ENCODE peak calls at places on chromosome 20, in six cellular contexts. Q is MM.1S, X is PC-3, V is HCT116, J is SK-N-SH, C is GM23248. N is an unnamed sample.

GRCh38 chr20:23132930-23133559 is 46.9 kb upstream of the CD93 start:
- DNase-seq in Q (no peak), X (no peak), V (no peak), J (no peak), C (no peak), N (no peak)

GRCh38 chr20:8267009-8267408 is 134.9 kb downstream of the PLCB1 start:
- DNase-seq in Q (no peak), X (no peak), V (no peak), J (no peak), C (no peak), N (no peak)

GRCh38 chr20:13286600-13286999 is 65.5 kb downstream of the ISM1 start:
- DNase-seq in Q (no peak), X (peak), V (no peak), J (no peak), C (no peak), N (no peak)

GRCh38 chr20:2752631-2753455 is 47.6 kb downstream of the CPXM1 start:
- DNase-seq in Q (peak), X (peak), V (peak), J (no peak), C (peak), N (peak)

GRCh38 chr20:3784226-3784853 is 2.2 kb downstream of the CENPB start:
- DNase-seq in Q (no peak), X (no peak), V (no peak), J (no peak), C (peak), N (no peak)

GRCh38 chr20:19936801-19937583 is 80.2 kb upstream of the NAA20 start:
- DNase-seq in Q (no peak), X (no peak), V (no peak), J (no peak), C (no peak), N (no peak)

GRCh38 chr20:1997483-1998192 is 3.8 kb upstream of the PDYN start:
- DNase-seq in Q (no peak), X (no peak), V (no peak), J (no peak), C (no peak), N (no peak)

GRCh38 chr20:29744071-29744470 is 1513.4 kb upstream of the DEFB115 start:
- DNase-seq in Q (no peak), X (no peak), V (no peak), J (no peak), C (no peak), N (no peak)

GRCh38 chr20:57292611-57293010 is 26.2 kb upstream of the BMP7 start:
- DNase-seq in Q (no peak), X (no peak), V (no peak), J (no peak), C (no peak), N (no peak)

GRCh38 chr20:38609828-38610227 is 8.2 kb downstream of the ARHGAP40 start:
- DNase-seq in Q (no peak), X (no peak), V (no peak), J (peak), C (peak), N (peak)

GRCh38 chr20:38227578-38228360 is 32.8 kb downstream of the KIAA1755 start:
- DNase-seq in Q (no peak), X (no peak), V (no peak), J (no peak), C (no peak), N (no peak)

GRCh38 chr20:44071057-44071456 is 115.9 kb downstream of the JPH2 start:
- DNase-seq in Q (no peak), X (no peak), V (no peak), J (no peak), C (no peak), N (no peak)

GRCh38 chr20:59047938-59048680 is 5.5 kb upstream of the PRELID3B start:
- DNase-seq in Q (no peak), X (peak), V (no peak), J (no peak), C (peak), N (no peak)

GRCh38 chr20:10338781-10339180 is 95.2 kb downstream of the MKKS start:
- DNase-seq in Q (no peak), X (no peak), V (no peak), J (no peak), C (no peak), N (no peak)

GRCh38 chr20:10339609-10340008 is 94.4 kb downstream of the MKKS start:
- DNase-seq in Q (no peak), X (no peak), V (no peak), J (no peak), C (no peak), N (no peak)

GRCh38 chr20:10342152-10342551 is 91.9 kb downstream of the MKKS start:
- DNase-seq in Q (no peak), X (no peak), V (no peak), J (no peak), C (no peak), N (no peak)

GRCh38 chr20:10332656-10333421 is 101.2 kb downstream of the MKKS start:
- DNase-seq in Q (no peak), X (no peak), V (no peak), J (no peak), C (no peak), N (no peak)

DNA sequence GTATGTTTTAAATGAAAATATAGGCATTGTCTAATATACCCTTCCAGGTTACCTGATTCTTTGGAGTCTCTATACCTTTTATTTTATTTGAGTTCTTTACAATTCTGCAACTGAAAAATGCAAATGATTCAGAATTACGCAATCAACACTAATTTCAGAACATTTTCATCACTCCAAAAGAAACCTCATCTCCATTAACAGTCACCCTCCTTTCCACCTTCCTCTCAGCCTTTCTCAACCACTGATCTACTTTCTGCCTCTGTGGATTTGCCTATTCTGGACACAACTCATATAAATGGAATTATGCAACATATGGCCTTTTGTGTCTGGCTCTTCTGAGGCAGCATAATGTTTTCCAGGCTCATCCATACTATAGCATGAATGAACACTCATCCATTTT is 96.7 kb downstream of the MKKS start:
- DNase-seq in Q (no peak), X (no peak), V (no peak), J (no peak), C (peak), N (no peak)
- TF ChIP-seq EZH2phosphoT487 in Q (no peak), X (no peak), V (no peak), J (no peak), C (no peak), N (no peak)

DNA sequence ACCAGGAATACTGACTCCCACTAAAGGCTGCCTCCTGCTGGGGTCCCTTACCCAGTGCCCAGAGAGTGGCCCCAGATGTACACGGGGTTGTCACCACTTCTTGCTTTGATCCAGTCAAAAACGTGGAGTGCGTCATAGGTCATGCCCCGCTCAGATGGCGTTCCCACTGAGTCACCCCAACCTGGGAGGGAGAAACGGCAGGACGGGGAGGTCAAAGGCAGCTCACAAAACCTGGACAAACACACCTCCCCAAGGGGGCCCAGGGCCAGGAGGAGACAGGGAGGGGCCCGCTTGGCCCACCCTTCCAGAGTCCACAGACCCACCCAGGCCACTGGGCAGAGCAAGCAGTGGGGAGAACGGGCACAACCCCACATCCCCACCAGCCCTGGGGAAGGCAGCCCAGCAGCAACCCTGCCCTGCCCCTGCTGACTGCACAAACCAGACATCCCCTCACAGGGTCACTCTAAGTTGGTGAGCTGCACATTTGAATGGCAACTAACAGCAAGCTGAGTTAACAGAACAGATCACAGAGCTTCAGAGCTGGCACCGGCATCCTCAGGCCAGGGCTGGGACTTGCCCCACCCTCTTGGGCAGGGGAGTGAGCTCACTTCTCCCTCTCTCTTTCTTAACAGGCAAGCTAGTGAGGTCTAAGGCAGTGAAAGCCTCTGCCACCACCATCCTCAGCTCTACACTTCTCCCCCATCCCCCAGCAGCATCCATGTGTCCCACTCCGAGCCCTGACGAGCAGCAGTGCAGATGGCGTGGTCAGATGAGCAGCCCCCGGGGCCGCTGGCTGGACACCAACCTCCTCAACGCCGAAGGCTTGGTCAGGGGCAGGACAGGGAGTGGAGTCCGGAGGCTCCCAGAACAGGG is 61.7 kb downstream of the PYGB start:
- DNase-seq in Q (peak), X (peak), V (peak), J (peak), C (peak), N (no peak)
- H3K9ac ChIP-seq in Q (peak), X (peak), V (peak), J (peak), C (peak), N (no peak)

GRCh38 chr20:41169184-41169690 is 31.9 kb downstream of the PLCG1 start:
- DNase-seq in Q (no peak), X (no peak), V (no peak), J (no peak), C (no peak), N (no peak)

GRCh38 chr20:41170386-41171105 is 33.2 kb downstream of the PLCG1 start:
- DNase-seq in Q (no peak), X (no peak), V (no peak), J (no peak), C (no peak), N (no peak)

GRCh38 chr20:41171736-41172295 is 34.5 kb downstream of the PLCG1 start:
- DNase-seq in Q (no peak), X (no peak), V (no peak), J (no peak), C (no peak), N (no peak)

GRCh38 chr20:41168281-41169183 is 31.2 kb downstream of the PLCG1 start:
- DNase-seq in Q (no peak), X (no peak), V (no peak), J (no peak), C (no peak), N (no peak)

DNA sequence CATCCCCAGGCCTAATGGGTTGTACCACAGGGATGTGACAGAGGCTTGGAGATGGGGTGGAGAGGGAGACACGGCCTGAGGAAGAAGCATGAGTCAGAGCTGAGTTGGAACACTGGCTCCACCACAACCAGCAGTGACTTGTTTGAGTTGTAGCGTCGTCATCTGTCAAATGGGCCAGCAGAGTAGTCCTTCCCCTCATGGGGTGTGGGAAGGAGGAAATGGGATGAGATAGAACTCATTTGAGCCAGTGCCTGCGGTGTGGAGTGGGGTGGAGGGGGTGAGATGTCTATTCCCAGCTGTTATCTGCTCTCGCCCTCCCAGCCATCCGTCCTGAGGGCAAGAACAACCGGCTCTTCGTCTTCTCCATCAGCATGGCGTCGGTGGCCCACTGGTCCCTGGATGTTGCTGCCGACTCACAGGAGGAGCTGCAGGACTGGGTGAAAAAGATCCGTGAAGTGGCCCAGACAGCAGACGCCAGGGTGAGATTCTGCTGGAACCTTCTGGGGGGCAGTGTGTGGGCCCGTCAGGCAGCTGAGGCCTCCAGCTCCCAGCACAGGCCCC is 32.5 kb downstream of the PLCG1 start:
- DNase-seq in Q (no peak), X (peak), V (no peak), J (no peak), C (peak), N (no peak)
- H3K27ac ChIP-seq in Q (no peak), X (peak), V (no peak), J (no peak), C (peak), N (no peak)

DNA sequence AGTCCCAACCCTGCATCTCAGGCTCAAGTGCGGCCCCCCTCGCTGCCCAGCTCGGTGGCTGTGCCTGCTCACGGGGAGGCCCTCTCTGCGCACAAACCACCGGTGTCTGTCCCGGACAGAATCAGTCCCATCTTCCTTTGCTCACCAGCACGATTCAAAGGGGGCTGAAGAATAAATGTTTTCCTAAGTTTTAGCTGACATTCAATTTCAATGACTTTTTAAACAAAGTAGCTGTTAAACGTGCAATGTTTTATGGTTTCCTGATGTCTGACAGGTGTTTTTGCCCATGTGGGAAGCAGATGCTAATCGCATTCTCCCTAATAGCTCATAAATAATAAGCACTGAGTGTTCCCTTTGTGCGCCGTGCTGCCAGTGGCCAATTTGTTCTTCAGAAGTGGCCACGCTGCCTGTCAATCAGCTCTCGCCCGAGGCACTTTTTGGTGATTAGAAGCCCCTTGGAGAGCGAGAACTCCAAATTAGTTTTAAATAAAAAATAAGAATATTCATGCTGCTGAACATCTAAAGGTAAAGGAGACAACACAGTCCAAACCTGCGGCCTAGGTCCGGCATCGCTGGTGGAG is 26.3 kb downstream of the BHLHE23 start:
- DNase-seq in Q (no peak), X (no peak), V (no peak), J (no peak), C (no peak), N (no peak)
- TF ChIP-seq EZH2phosphoT487 in Q (no peak), X (no peak), V (no peak), J (no peak), C (no peak), N (no peak)

GRCh38 chr20:21981607-21982344 is 276.3 kb downstream of the PAX1 start:
- DNase-seq in Q (no peak), X (peak), V (no peak), J (no peak), C (peak), N (no peak)
- H3K9ac ChIP-seq in Q (no peak), X (no peak), V (no peak), J (no peak), C (peak), N (no peak)

GRCh38 chr20:50291428-50292323 is 101.0 kb downstream of the CEBPB start:
- DNase-seq in Q (no peak), X (no peak), V (no peak), J (no peak), C (no peak), N (no peak)
- H3K27ac ChIP-seq in Q (no peak), X (peak), V (peak), J (no peak), C (peak), N (no peak)

DNA sequence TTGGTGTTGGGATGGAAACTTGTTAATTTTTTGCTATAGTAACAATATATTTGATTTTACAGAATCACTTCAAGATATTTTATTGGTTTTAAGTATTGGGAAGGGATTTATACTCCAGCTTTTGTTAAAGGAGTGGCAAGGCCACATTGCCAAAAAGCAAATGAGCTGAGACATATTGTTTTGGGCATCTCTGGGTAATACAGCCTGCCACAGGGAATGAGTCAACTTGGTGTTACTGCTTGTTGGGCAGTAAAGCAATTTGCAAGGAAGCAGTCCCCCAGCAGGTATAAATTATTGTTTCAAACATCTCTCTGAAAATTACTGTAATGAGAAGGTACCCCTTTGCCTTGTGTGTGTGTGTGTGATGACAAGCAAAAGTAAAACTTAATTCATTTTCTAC is 868.3 kb upstream of the FLRT3 start:
- DNase-seq in Q (no peak), X (no peak), V (no peak), J (no peak), C (peak), N (no peak)
- TF ChIP-seq EZH2phosphoT487 in Q (no peak), X (no peak), V (no peak), J (no peak), C (no peak), N (no peak)

N was measured in neural progenitor cell.